ENCODE peak calls at places on chromosomes 7 and 10, in four cellular contexts. U is esophagus muscularis mucosa, D is suprapubic skin, T is lower lobe of right lung. G is an unnamed sample.

GRCh38 chr10:6025683-6026225 is 36.4 kb downstream of the IL2RA start:
- DNase-seq in D (no peak), T (no peak), U (peak), G (no peak)

GRCh38 chr10:31761156-31761555 is 167.5 kb downstream of the ARHGAP12 start:
- DNase-seq in T (no peak), D (no peak), U (no peak), G (no peak)

GRCh38 chr7:64639267-64640001 is 26.5 kb upstream of the ZNF107 start:
- DNase-seq in T (no peak), U (no peak), D (no peak), G (no peak)

GRCh38 chr10:3950676-3951275 is 165.8 kb upstream of the KLF6 start:
- DNase-seq in D (no peak), U (peak), T (no peak), G (no peak)

GRCh38 chr10:3418041-3418760 is 245.6 kb upstream of the PITRM1 start:
- DNase-seq in D (no peak), T (no peak), U (no peak), G (peak)

GRCh38 chr7:107387573-107388219 is 82.2 kb upstream of the GPR22 start:
- DNase-seq in U (no peak), D (no peak), T (no peak), G (peak)

GRCh38 chr10:34959786-34960185 is 130.4 kb downstream of the CUL2 start:
- DNase-seq in T (no peak), D (no peak), U (no peak), G (no peak)

GRCh38 chr7:27412164-27412563 is 169.6 kb downstream of the EVX1 start:
- DNase-seq in T (no peak), U (no peak), D (no peak), G (no peak)

GRCh38 chr10:7011994-7012393 is 398.8 kb downstream of the SFMBT2 start:
- DNase-seq in U (no peak), T (no peak), D (no peak), G (no peak)

GRCh38 chr7:27125986-27126394 is 4.6 kb downstream of the HOXA4 start:
- DNase-seq in U (no peak), D (no peak), T (no peak), G (peak)

GRCh38 chr10:52668024-52668423 is 104.6 kb downstream of the MBL2 start:
- DNase-seq in T (no peak), D (no peak), U (no peak), G (no peak)

GRCh38 chr7:113308399-113308798 is 190.0 kb upstream of the SMIM30 start:
- DNase-seq in T (no peak), U (no peak), D (no peak), G (no peak)
- H3K4me3 ChIP-seq in T (no peak), U (no peak), D (no peak), G (no peak)

DNA sequence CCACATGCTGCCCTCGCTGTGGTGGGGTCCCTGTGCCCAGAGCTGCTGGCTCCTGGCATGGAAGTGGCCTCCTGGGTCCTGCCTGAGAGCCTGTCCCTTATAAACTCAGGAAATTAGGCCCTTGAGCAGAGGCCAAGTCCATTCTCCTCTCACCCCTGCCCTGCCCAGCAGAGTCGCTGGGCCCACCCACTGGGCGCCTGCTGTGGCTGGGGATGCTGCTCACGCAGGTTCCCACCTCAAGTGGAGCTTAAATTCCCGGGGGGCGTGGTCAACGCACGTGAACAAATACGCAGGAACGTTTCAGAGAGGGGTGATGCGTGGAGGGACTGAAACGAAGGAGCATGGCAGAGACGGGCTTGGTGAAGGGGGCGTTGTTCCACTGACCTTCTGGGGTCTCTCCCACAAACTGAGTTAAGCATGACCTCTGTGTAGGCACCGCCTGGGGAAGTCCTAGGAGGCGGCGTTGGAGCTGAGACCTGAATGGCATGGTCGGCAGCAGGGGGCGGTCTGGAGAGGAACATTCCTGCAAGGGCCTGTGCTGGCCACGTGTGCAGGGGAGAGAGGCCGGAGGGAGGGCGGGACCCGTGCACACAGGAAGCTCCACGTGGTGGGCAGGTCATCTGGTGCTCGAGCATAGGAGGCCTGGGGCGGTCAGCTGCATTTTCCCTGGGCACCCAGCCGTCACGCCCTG is 27.9 kb downstream of the FAM20C start:
- DNase-seq in U (no peak), T (no peak), D (no peak), G (no peak)
- TF ChIP-seq CTCF in U (no peak), T (no peak), D (no peak), G (no peak)

GRCh38 chr7:104898434-104898833 is 115.6 kb upstream of the KMT2E start:
- DNase-seq in D (no peak), U (no peak), T (no peak), G (no peak)
- H3K27ac ChIP-seq in D (no peak), U (no peak), T (no peak), G (no peak)

GRCh38 chr10:122374859-122375721 is 582 bp downstream of the PLEKHA1 start:
- DNase-seq in D (peak), U (no peak), T (peak), G (peak)
- H3K4me3 ChIP-seq in D (peak), U (peak), T (peak), G (peak)

DNA sequence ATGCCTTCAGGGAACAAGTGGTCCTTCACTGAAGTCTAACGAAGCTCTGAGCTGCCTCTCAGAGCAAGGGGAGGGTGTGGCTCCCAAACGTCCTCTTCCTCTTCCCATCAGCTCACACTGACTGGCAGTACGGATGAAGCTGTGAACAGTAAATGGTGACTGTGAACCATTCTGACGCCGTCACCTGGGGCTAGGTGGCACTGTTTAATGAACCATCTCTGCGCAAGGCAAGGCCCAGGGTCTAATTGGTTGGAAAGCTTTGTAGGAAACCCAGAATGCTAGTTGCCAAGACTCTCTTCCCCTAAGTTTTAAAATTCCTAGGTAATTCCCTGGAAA is 156.1 kb upstream of the LYZL1 start:
- DNase-seq in T (no peak), D (no peak), U (no peak), G (no peak)
- TF ChIP-seq CTCF in T (no peak), D (no peak), U (no peak), G (no peak)

G was measured in osteoblast.